ENCODE peak calls at places on chromosomes 7 and 10, in six cellular contexts. A is NCI-H2171 treated with DMSO at 0.1 percent for 48 hours, O is tibial artery, R is GM23248, Y is adrenal gland, G is T-helper 9 cell. E is an unnamed sample.

GRCh38 chr10:59346321-59346720 is 16.0 kb downstream of the FAM13C start:
- DNase-seq in A (no peak), O (no peak), R (no peak), Y (no peak), G (no peak), E (no peak)

GRCh38 chr7:94975316-94975715 is 67.9 kb downstream of the PPP1R9A start:
- DNase-seq in A (no peak), O (no peak), R (peak), Y (no peak), G (no peak), E (no peak)

GRCh38 chr7:48087349-48087748 is 1.7 kb upstream of the UPP1 start:
- DNase-seq in A (no peak), O (no peak), R (peak), Y (no peak), G (no peak), E (peak)

GRCh38 chr10:71547841-71548493 is 151.2 kb downstream of the CDH23 start:
- DNase-seq in A (no peak), O (peak), R (no peak), Y (peak), G (no peak), E (peak)

GRCh38 chr10:114542373-114542772 is 115.7 kb downstream of the ABLIM1 start:
- DNase-seq in A (no peak), O (no peak), R (no peak), Y (no peak), G (no peak), E (peak)

GRCh38 chr10:34430685-34431084 is 384.4 kb downstream of the PARD3 start:
- DNase-seq in A (no peak), O (no peak), R (no peak), Y (no peak), G (no peak), E (no peak)

GRCh38 chr10:5566606-5567005 is 41.8 kb downstream of the CALML3 start:
- DNase-seq in A (no peak), O (no peak), R (peak), Y (no peak), G (no peak), E (peak)

GRCh38 chr10:119657725-119658124 is 6.5 kb downstream of the BAG3 start:
- DNase-seq in A (no peak), O (no peak), R (peak), Y (peak), G (no peak), E (no peak)

GRCh38 chr7:70694909-70695803 is 436.8 kb upstream of the GALNT17 start:
- DNase-seq in A (peak), O (peak), R (peak), Y (no peak), G (no peak), E (peak)

GRCh38 chr10:122056431-122057094 is 67.6 kb downstream of the TACC2 start:
- DNase-seq in A (no peak), O (no peak), R (peak), Y (no peak), G (no peak), E (no peak)

GRCh38 chr10:120950103-120950561 is 99.0 kb downstream of the WDR11 start:
- DNase-seq in A (no peak), O (no peak), R (peak), Y (peak), G (no peak), E (no peak)